ENCODE peak calls at places on chromosome 20, in eight cellular contexts. One of them, this sample, is unnamed.

GRCh38 chr20:25005220-25005619 is 12.7 kb upstream of the APMAP start:
- DNase-seq in cardiac fibroblast: no peak
- DNase-seq in small intestine: no peak
- DNase-seq in HFF-Myc: no peak
- DNase-seq in breast epithelium: peak
- DNase-seq in AG04450: no peak
- DNase-seq in Panc1: no peak
- DNase-seq in right cardiac atrium: no peak
- DNase-seq in this sample: no peak

GRCh38 chr20:50366270-50367103 is 143.7 kb upstream of the PTPN1 start:
- DNase-seq in cardiac fibroblast: peak
- DNase-seq in small intestine: peak
- DNase-seq in HFF-Myc: no peak
- DNase-seq in breast epithelium: peak
- DNase-seq in AG04450: peak
- DNase-seq in Panc1: no peak
- DNase-seq in right cardiac atrium: peak
- DNase-seq in this sample: no peak

GRCh38 chr20:64112691-64113443 is 5.5 kb upstream of the NPBWR2 start:
- DNase-seq in cardiac fibroblast: no peak
- DNase-seq in small intestine: no peak
- DNase-seq in HFF-Myc: no peak
- DNase-seq in breast epithelium: no peak
- DNase-seq in AG04450: no peak
- DNase-seq in Panc1: no peak
- DNase-seq in right cardiac atrium: no peak
- DNase-seq in this sample: no peak

GRCh38 chr20:32493356-32493755 is 91.8 kb downstream of the NOL4L start:
- DNase-seq in cardiac fibroblast: no peak
- DNase-seq in small intestine: no peak
- DNase-seq in HFF-Myc: no peak
- DNase-seq in breast epithelium: no peak
- DNase-seq in AG04450: no peak
- DNase-seq in Panc1: no peak
- DNase-seq in right cardiac atrium: no peak
- DNase-seq in this sample: no peak

GRCh38 chr20:906703-907102 is 9.4 kb downstream of the ANGPT4 start:
- DNase-seq in cardiac fibroblast: no peak
- DNase-seq in small intestine: no peak
- DNase-seq in HFF-Myc: no peak
- DNase-seq in breast epithelium: no peak
- DNase-seq in AG04450: no peak
- DNase-seq in Panc1: no peak
- DNase-seq in right cardiac atrium: peak
- DNase-seq in this sample: no peak

GRCh38 chr20:33015700-33016580 is 8.4 kb downstream of the BPIFB2 start:
- DNase-seq in cardiac fibroblast: no peak
- DNase-seq in small intestine: no peak
- DNase-seq in HFF-Myc: no peak
- DNase-seq in breast epithelium: no peak
- DNase-seq in AG04450: no peak
- DNase-seq in Panc1: no peak
- DNase-seq in right cardiac atrium: no peak
- DNase-seq in this sample: no peak

GRCh38 chr20:57780906-57781305 is 71.1 kb upstream of the PMEPA1 start:
- DNase-seq in cardiac fibroblast: no peak
- DNase-seq in small intestine: no peak
- DNase-seq in HFF-Myc: no peak
- DNase-seq in breast epithelium: no peak
- DNase-seq in AG04450: no peak
- DNase-seq in Panc1: no peak
- DNase-seq in right cardiac atrium: no peak
- DNase-seq in this sample: no peak

GRCh38 chr20:15706719-15707118 is 866.5 kb downstream of the KIF16B start:
- DNase-seq in cardiac fibroblast: peak
- DNase-seq in small intestine: no peak
- DNase-seq in HFF-Myc: no peak
- DNase-seq in breast epithelium: no peak
- DNase-seq in AG04450: no peak
- DNase-seq in Panc1: no peak
- DNase-seq in right cardiac atrium: no peak
- DNase-seq in this sample: no peak

GRCh38 chr20:3400260-3401155 is 7.0 kb downstream of the DNAAF9 start:
- DNase-seq in cardiac fibroblast: no peak
- DNase-seq in small intestine: no peak
- DNase-seq in HFF-Myc: no peak
- DNase-seq in breast epithelium: no peak
- DNase-seq in AG04450: no peak
- DNase-seq in Panc1: no peak
- DNase-seq in right cardiac atrium: no peak
- DNase-seq in this sample: no peak

GRCh38 chr20:41738584-41739193 is 120.5 kb upstream of the CHD6 start:
- DNase-seq in cardiac fibroblast: peak
- DNase-seq in small intestine: peak
- DNase-seq in HFF-Myc: peak
- DNase-seq in breast epithelium: peak
- DNase-seq in AG04450: no peak
- DNase-seq in Panc1: peak
- DNase-seq in right cardiac atrium: peak
- DNase-seq in this sample: no peak

GRCh38 chr20:61117725-61118124 is 134.3 kb upstream of the CDH4 start:
- DNase-seq in cardiac fibroblast: peak
- DNase-seq in small intestine: no peak
- DNase-seq in HFF-Myc: no peak
- DNase-seq in breast epithelium: no peak
- DNase-seq in AG04450: peak
- DNase-seq in Panc1: no peak
- DNase-seq in right cardiac atrium: no peak
- DNase-seq in this sample: no peak

GRCh38 chr20:58584881-58585752 is 66.0 kb upstream of the STX16 start:
- DNase-seq in cardiac fibroblast: peak
- DNase-seq in small intestine: no peak
- DNase-seq in HFF-Myc: no peak
- DNase-seq in breast epithelium: no peak
- DNase-seq in AG04450: peak
- DNase-seq in Panc1: no peak
- DNase-seq in right cardiac atrium: no peak
- DNase-seq in this sample: no peak

GRCh38 chr20:51505566-51505965 is 37.0 kb downstream of the NFATC2 start:
- DNase-seq in cardiac fibroblast: no peak
- DNase-seq in small intestine: no peak
- DNase-seq in HFF-Myc: no peak
- DNase-seq in breast epithelium: no peak
- DNase-seq in AG04450: no peak
- DNase-seq in Panc1: no peak
- DNase-seq in right cardiac atrium: no peak
- DNase-seq in this sample: no peak

GRCh38 chr20:60481051-60481741 is 523.0 kb downstream of the CDH26 start:
- DNase-seq in cardiac fibroblast: no peak
- DNase-seq in small intestine: no peak
- DNase-seq in HFF-Myc: no peak
- DNase-seq in breast epithelium: no peak
- DNase-seq in AG04450: no peak
- DNase-seq in Panc1: no peak
- DNase-seq in right cardiac atrium: no peak
- DNase-seq in this sample: no peak

GRCh38 chr20:24208652-24209051 is 220.1 kb upstream of the GGTLC1 start:
- DNase-seq in cardiac fibroblast: no peak
- DNase-seq in small intestine: no peak
- DNase-seq in HFF-Myc: no peak
- DNase-seq in breast epithelium: no peak
- DNase-seq in AG04450: no peak
- DNase-seq in Panc1: no peak
- DNase-seq in right cardiac atrium: no peak
- DNase-seq in this sample: no peak

GRCh38 chr20:47660983-47661711 is 124.1 kb downstream of the SULF2 start:
- DNase-seq in cardiac fibroblast: no peak
- DNase-seq in small intestine: no peak
- DNase-seq in HFF-Myc: no peak
- DNase-seq in breast epithelium: no peak
- DNase-seq in AG04450: no peak
- DNase-seq in Panc1: no peak
- DNase-seq in right cardiac atrium: no peak
- DNase-seq in this sample: no peak

GRCh38 chr20:53774487-53775203 is 181.0 kb upstream of the ZNF217 start:
- DNase-seq in cardiac fibroblast: peak
- DNase-seq in small intestine: no peak
- DNase-seq in HFF-Myc: peak
- DNase-seq in breast epithelium: no peak
- DNase-seq in AG04450: peak
- DNase-seq in Panc1: no peak
- DNase-seq in right cardiac atrium: no peak
- DNase-seq in this sample: peak

GRCh38 chr20:21396045-21396893 is 1.1 kb downstream of the NKX2-4 start:
- DNase-seq in cardiac fibroblast: no peak
- DNase-seq in small intestine: no peak
- DNase-seq in HFF-Myc: no peak
- DNase-seq in breast epithelium: no peak
- DNase-seq in AG04450: no peak
- DNase-seq in Panc1: no peak
- DNase-seq in right cardiac atrium: no peak
- DNase-seq in this sample: no peak

GRCh38 chr20:13813910-13814309 is 29.1 kb downstream of the NDUFAF5 start:
- DNase-seq in cardiac fibroblast: no peak
- DNase-seq in small intestine: no peak
- DNase-seq in HFF-Myc: no peak
- DNase-seq in breast epithelium: no peak
- DNase-seq in AG04450: no peak
- DNase-seq in Panc1: no peak
- DNase-seq in right cardiac atrium: no peak
- DNase-seq in this sample: no peak

GRCh38 chr20:54076259-54076658 is 5.9 kb upstream of the BCAS1 start:
- DNase-seq in cardiac fibroblast: no peak
- DNase-seq in small intestine: no peak
- DNase-seq in HFF-Myc: no peak
- DNase-seq in breast epithelium: no peak
- DNase-seq in AG04450: no peak
- DNase-seq in Panc1: no peak
- DNase-seq in right cardiac atrium: no peak
- DNase-seq in this sample: no peak

GRCh38 chr20:50691585-50692552 is 527 bp upstream of the RIPOR3 start:
- DNase-seq in cardiac fibroblast: peak
- DNase-seq in small intestine: no peak
- DNase-seq in HFF-Myc: no peak
- DNase-seq in breast epithelium: no peak
- DNase-seq in AG04450: peak
- DNase-seq in Panc1: no peak
- DNase-seq in right cardiac atrium: no peak
- DNase-seq in this sample: peak

GRCh38 chr20:17874271-17875105 is 94.1 kb downstream of the SNX5 start:
- DNase-seq in cardiac fibroblast: no peak
- DNase-seq in small intestine: no peak
- DNase-seq in HFF-Myc: no peak
- DNase-seq in breast epithelium: no peak
- DNase-seq in AG04450: no peak
- DNase-seq in Panc1: no peak
- DNase-seq in right cardiac atrium: no peak
- DNase-seq in this sample: no peak
- H3K4me3 ChIP-seq in cardiac fibroblast: no peak
- H3K4me3 ChIP-seq in small intestine: no peak
- H3K4me3 ChIP-seq in HFF-Myc: no peak
- H3K4me3 ChIP-seq in breast epithelium: no peak
- H3K4me3 ChIP-seq in AG04450: no peak
- H3K4me3 ChIP-seq in Panc1: no peak
- H3K4me3 ChIP-seq in right cardiac atrium: no peak
- H3K4me3 ChIP-seq in this sample: no peak

GRCh38 chr20:62792940-62793756 is 3.1 kb upstream of the MRGBP start:
- DNase-seq in cardiac fibroblast: no peak
- DNase-seq in small intestine: no peak
- DNase-seq in HFF-Myc: no peak
- DNase-seq in breast epithelium: no peak
- DNase-seq in AG04450: no peak
- DNase-seq in Panc1: no peak
- DNase-seq in right cardiac atrium: no peak
- DNase-seq in this sample: no peak

GRCh38 chr20:62795023-62795761 is 1.1 kb upstream of the MRGBP start:
- DNase-seq in cardiac fibroblast: peak
- DNase-seq in small intestine: peak
- DNase-seq in HFF-Myc: no peak
- DNase-seq in breast epithelium: no peak
- DNase-seq in AG04450: no peak
- DNase-seq in Panc1: peak
- DNase-seq in right cardiac atrium: peak
- DNase-seq in this sample: no peak

GRCh38 chr20:62792182-62792939 is 3.9 kb upstream of the MRGBP start:
- DNase-seq in cardiac fibroblast: peak
- DNase-seq in small intestine: no peak
- DNase-seq in HFF-Myc: no peak
- DNase-seq in breast epithelium: no peak
- DNase-seq in AG04450: no peak
- DNase-seq in Panc1: no peak
- DNase-seq in right cardiac atrium: no peak
- DNase-seq in this sample: no peak

GRCh38 chr20:62794007-62794724 is 2.1 kb upstream of the MRGBP start:
- DNase-seq in cardiac fibroblast: peak
- DNase-seq in small intestine: peak
- DNase-seq in HFF-Myc: peak
- DNase-seq in breast epithelium: peak
- DNase-seq in AG04450: peak
- DNase-seq in Panc1: peak
- DNase-seq in right cardiac atrium: peak
- DNase-seq in this sample: peak

DNA sequence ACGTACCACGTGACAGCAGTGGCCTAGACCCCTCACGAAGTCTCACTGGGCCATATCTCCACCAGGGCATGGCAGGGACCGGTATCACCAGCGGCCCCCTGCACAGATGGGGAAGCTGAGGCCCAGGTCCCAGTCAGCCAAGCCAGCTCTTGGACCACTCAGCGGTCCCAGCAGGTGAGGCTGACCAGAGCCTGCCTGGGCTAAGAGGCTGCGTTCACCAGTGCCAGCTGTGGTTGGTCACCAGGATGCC is 2.6 kb upstream of the MRGBP start:
- DNase-seq in cardiac fibroblast: no peak
- DNase-seq in small intestine: no peak
- DNase-seq in HFF-Myc: no peak
- DNase-seq in breast epithelium: no peak
- DNase-seq in AG04450: no peak
- DNase-seq in Panc1: no peak
- DNase-seq in right cardiac atrium: no peak
- DNase-seq in this sample: no peak
- H3K4me3 ChIP-seq in cardiac fibroblast: no peak
- H3K4me3 ChIP-seq in small intestine: peak
- H3K4me3 ChIP-seq in HFF-Myc: no peak
- H3K4me3 ChIP-seq in breast epithelium: peak
- H3K4me3 ChIP-seq in AG04450: peak
- H3K4me3 ChIP-seq in Panc1: peak
- H3K4me3 ChIP-seq in right cardiac atrium: peak
- H3K4me3 ChIP-seq in this sample: peak

GRCh38 chr20:11057624-11058023 is 383.8 kb upstream of the JAG1 start:
- DNase-seq in cardiac fibroblast: peak
- DNase-seq in small intestine: no peak
- DNase-seq in HFF-Myc: no peak
- DNase-seq in breast epithelium: no peak
- DNase-seq in AG04450: no peak
- DNase-seq in Panc1: no peak
- DNase-seq in right cardiac atrium: no peak
- DNase-seq in this sample: no peak
- H3K4me3 ChIP-seq in cardiac fibroblast: no peak
- H3K4me3 ChIP-seq in small intestine: no peak
- H3K4me3 ChIP-seq in HFF-Myc: no peak
- H3K4me3 ChIP-seq in breast epithelium: no peak
- H3K4me3 ChIP-seq in AG04450: no peak
- H3K4me3 ChIP-seq in Panc1: no peak
- H3K4me3 ChIP-seq in right cardiac atrium: no peak
- H3K4me3 ChIP-seq in this sample: no peak

GRCh38 chr20:38162878-38163875 is 1.9 kb downstream of the TGM2 start:
- DNase-seq in cardiac fibroblast: no peak
- DNase-seq in small intestine: no peak
- DNase-seq in HFF-Myc: no peak
- DNase-seq in breast epithelium: no peak
- DNase-seq in AG04450: no peak
- DNase-seq in Panc1: no peak
- DNase-seq in right cardiac atrium: no peak
- DNase-seq in this sample: no peak
- H3K4me3 ChIP-seq in cardiac fibroblast: peak
- H3K4me3 ChIP-seq in small intestine: no peak
- H3K4me3 ChIP-seq in HFF-Myc: no peak
- H3K4me3 ChIP-seq in breast epithelium: peak
- H3K4me3 ChIP-seq in AG04450: peak
- H3K4me3 ChIP-seq in Panc1: peak
- H3K4me3 ChIP-seq in right cardiac atrium: peak
- H3K4me3 ChIP-seq in this sample: peak

This sample was measured in BJ.